ENCODE peak calls at places on chromosomes 7 and 10, in eight cellular contexts. F, Z, T, O, Y, V, E and W are unnamed samples.

GRCh38 chr7:128092221-128092620 is 61.0 kb upstream of the LRRC4 start:
- DNase-seq in F (no peak), Z (no peak), T (no peak), O (no peak), Y (peak; percentile 17), V (no peak), E (no peak), W (no peak)

GRCh38 chr7:69450436-69450835 is 147.8 kb upstream of the AUTS2 start:
- DNase-seq in F (no peak), Z (no peak), T (no peak), O (no peak), Y (no peak), V (no peak), E (peak; percentile 48), W (no peak)

GRCh38 chr7:30663414-30663813 is 18.8 kb downstream of the CRHR2 start:
- DNase-seq in F (no peak), Z (no peak), T (no peak), O (no peak), Y (no peak), V (no peak), E (no peak), W (no peak)

GRCh38 chr7:122919643-122920181 is 33.5 kb upstream of the CADPS2 start:
- DNase-seq in F (no peak), Z (no peak), T (no peak), O (no peak), Y (no peak), V (peak; percentile 4), E (no peak), W (no peak)

GRCh38 chr7:57400531-57401155 is 49.3 kb upstream of the ZNF716 start:
- DNase-seq in F (no peak), Z (no peak), T (no peak), O (no peak), Y (no peak), V (no peak), E (no peak), W (no peak)

GRCh38 chr7:95420996-95421846 is 13.6 kb downstream of the PON2 start:
- DNase-seq in F (peak; percentile 9), Z (no peak), T (no peak), O (no peak), Y (no peak), V (no peak), E (no peak), W (no peak)

GRCh38 chr10:119283818-119284217 is 76.4 kb downstream of the GRK5 start:
- DNase-seq in F (no peak), Z (no peak), T (peak; percentile 7), O (no peak), Y (no peak), V (no peak), E (no peak), W (no peak)

GRCh38 chr10:60031664-60032063 is 125.3 kb upstream of the CCDC6 start:
- DNase-seq in F (no peak), Z (no peak), T (no peak), O (no peak), Y (no peak), V (no peak), E (no peak), W (no peak)

GRCh38 chr7:80611353-80611752 is 27.1 kb upstream of the CD36 start:
- DNase-seq in F (no peak), Z (no peak), T (no peak), O (no peak), Y (no peak), V (no peak), E (no peak), W (no peak)

GRCh38 chr10:31757831-31758230 is 170.8 kb downstream of the ARHGAP12 start:
- DNase-seq in F (no peak), Z (no peak), T (no peak), O (no peak), Y (no peak), V (no peak), E (peak; percentile 51), W (no peak)

DNA sequence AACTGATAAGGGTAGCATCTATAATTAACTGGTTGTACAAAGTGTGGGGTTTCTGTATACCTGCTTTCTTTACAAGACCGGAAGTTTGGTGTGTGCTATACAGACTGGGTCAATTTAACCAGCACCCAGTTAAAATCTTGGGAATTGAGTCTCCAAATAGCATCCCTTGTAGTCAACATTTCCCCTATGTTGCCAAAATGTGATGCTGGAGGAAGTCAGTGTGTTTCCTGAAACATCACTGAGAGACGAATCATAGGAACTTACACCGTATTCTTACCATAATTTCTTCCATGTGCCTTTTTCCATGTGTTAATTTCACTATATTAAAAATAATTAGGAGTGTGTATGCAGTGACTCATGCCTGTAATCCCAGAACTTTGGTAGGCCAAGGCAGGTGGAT is 1.7 kb downstream of the AKR1C4 start:
- DNase-seq in F (no peak), Z (no peak), T (no peak), O (no peak), Y (no peak), V (peak; percentile 3), E (no peak), W (no peak)
- H3K27ac ChIP-seq in F (no peak overlapping the region), Z (no peak overlapping the region), T (no peak overlapping the region), O (no peak overlapping the region), Y (no peak overlapping the region), V (no peak overlapping the region), E (no peak overlapping the region), W (no peak overlapping the region)

DNA sequence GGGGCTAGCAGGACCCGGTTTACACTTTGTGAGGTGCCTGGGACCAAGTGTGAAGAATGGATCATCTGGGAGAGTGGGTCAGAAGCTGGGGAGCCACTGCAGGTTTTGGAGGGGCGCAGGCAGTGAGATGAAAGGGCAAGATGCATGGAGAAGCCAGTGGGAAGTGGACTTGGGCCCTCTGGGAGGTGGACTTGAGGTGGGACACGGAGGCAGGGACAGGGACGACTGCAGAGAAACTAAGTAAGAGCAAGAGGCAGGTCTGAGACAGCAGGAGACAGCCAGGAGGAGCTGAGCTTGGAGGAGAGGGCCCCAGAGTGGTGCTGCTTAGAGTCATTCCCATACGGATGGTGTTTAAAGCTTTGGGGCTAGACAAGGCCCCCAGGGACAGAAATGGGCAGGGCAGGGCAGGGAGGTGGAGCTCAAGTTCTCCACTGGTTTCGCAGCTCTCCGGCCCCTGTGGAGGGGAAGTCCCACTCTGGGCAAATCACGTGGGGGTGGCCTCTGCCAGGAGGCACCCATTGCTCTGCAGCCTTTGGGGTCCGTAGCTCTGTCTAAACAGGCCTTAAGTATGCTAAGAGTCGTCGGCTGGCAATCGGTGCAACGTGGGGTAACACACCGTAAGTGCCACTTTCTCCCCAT is 1.2 kb upstream of the PTPRE start:
- DNase-seq in F (no peak), Z (no peak), T (peak; percentile 54), O (no peak), Y (peak; percentile 41), V (no peak), E (no peak), W (peak; percentile 40)
- H3K27ac ChIP-seq in F (no peak overlapping the region), Z (no peak overlapping the region), T (no peak overlapping the region), O (no peak overlapping the region), Y (no peak overlapping the region), V (no peak overlapping the region), E (no peak overlapping the region), W (no peak overlapping the region)

GRCh38 chr7:22214000-22214399 is 143.0 kb downstream of the RAPGEF5 start:
- DNase-seq in F (no peak), Z (no peak), T (no peak), O (no peak), Y (no peak), V (no peak), E (no peak), W (no peak)

GRCh38 chr7:22219036-22219435 is 137.9 kb downstream of the RAPGEF5 start:
- DNase-seq in F (no peak), Z (no peak), T (no peak), O (no peak), Y (no peak), V (no peak), E (no peak), W (peak; percentile 58)

GRCh38 chr7:22219739-22220493 is 137.0 kb downstream of the RAPGEF5 start:
- DNase-seq in F (no peak), Z (no peak), T (no peak), O (no peak), Y (no peak), V (no peak), E (no peak), W (no peak)

GRCh38 chr7:22216309-22216708 is 140.6 kb downstream of the RAPGEF5 start:
- DNase-seq in F (no peak), Z (no peak), T (no peak), O (no peak), Y (no peak), V (no peak), E (no peak), W (no peak)

DNA sequence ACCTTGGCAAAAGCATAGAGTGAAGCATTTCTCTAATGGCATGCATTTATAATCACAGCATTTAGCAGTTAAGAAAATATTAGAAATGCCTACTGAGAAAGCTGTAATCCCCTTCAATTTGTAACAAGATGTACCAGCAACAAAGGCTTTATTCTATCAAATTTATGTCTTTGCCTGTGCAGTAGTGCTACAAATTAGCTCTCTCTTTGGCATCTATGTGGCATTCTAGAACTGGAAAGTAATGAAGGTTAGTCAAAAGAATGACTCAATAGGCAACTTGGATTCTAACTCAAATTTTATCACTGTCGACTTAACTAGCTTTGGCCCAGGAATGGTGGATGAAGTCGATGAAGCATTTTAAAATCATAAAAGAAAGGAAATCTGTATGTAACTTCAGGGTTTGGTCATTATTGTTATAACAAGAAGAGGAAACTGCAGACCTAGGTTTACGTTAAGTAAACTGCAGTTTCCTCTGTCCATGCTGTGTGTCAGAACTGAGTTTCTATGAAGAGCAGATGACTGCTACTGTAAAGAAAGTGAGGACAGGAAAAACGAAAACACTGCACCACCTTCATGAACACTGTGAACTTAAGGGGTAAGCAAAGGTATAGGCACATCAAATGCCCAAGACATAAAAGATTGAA is 140.0 kb downstream of the RAPGEF5 start:
- DNase-seq in F (no peak), Z (no peak), T (no peak), O (no peak), Y (no peak), V (no peak), E (no peak), W (no peak)
- H3K27ac ChIP-seq in F (no peak overlapping the region), Z (no peak overlapping the region), T (peak overlapping the region; percentile 76), O (no peak overlapping the region), Y (no peak overlapping the region), V (no peak overlapping the region), E (no peak overlapping the region), W (peak overlapping the region; percentile 95)

GRCh38 chr7:71650653-71651337 is 518.9 kb downstream of the GALNT17 start:
- DNase-seq in F (no peak), Z (no peak), T (no peak), O (no peak), Y (no peak), V (no peak), E (no peak), W (no peak)

GRCh38 chr7:71652551-71652950 is 520.6 kb downstream of the GALNT17 start:
- DNase-seq in F (no peak), Z (no peak), T (no peak), O (no peak), Y (no peak), V (no peak), E (no peak), W (no peak)

GRCh38 chr7:71645836-71646235 is 513.9 kb downstream of the GALNT17 start:
- DNase-seq in F (no peak), Z (no peak), T (no peak), O (no peak), Y (no peak), V (no peak), E (no peak), W (no peak)

DNA sequence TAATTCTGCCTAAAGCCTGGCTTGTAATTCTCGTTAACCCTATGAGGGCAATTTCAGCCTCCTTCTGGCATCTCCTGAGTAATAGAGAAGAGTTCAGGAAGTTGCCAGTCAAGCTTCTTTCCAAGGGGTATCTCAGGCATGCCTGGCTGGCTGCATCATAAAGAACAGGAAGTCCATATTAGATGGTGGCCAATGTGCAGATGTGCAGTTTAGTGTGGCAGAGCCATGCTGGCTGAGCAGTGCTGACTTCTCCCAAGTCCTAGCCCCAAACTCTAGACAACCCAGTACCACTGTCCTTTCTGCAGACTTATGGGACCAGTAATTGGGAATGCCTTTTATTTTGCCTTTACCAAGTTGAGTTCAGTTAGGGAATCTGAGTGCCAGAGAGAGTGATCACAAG is 517.9 kb downstream of the GALNT17 start:
- DNase-seq in F (no peak), Z (no peak), T (no peak), O (no peak), Y (no peak), V (no peak), E (no peak), W (no peak)
- H3K27ac ChIP-seq in F (no peak overlapping the region), Z (no peak overlapping the region), T (no peak overlapping the region), O (no peak overlapping the region), Y (no peak overlapping the region), V (no peak overlapping the region), E (no peak overlapping the region), W (no peak overlapping the region)